ENCODE peak calls at places on chromosomes 3 and 15, in nine cellular contexts. One of them, this sample, is unnamed.

GRCh38 chr3:14274999-14275961 is 96.7 kb downstream of the LSM3 start:
- DNase-seq in foreskin fibroblast: no peak
- DNase-seq in ovary: no peak
- DNase-seq in epithelial cell of proximal tubule: no peak
- DNase-seq in nephron progenitor cell: no peak
- DNase-seq in OCI-LY7: peak
- DNase-seq in tibial nerve: no peak
- DNase-seq in WTC11: peak
- DNase-seq in astrocyte of the spinal cord: no peak
- DNase-seq in this sample: no peak

GRCh38 chr3:127375151-127375937 is 87.5 kb upstream of the PRR20G start:
- DNase-seq in nephron progenitor cell: no peak
- DNase-seq in WTC11: no peak
- DNase-seq in tibial nerve: no peak
- DNase-seq in ovary: no peak
- DNase-seq in astrocyte of the spinal cord: no peak
- DNase-seq in OCI-LY7: no peak
- DNase-seq in epithelial cell of proximal tubule: no peak
- DNase-seq in foreskin fibroblast: no peak
- DNase-seq in this sample: no peak

GRCh38 chr15:71713191-71713798 is 97.1 kb upstream of the NR2E3 start:
- DNase-seq in tibial nerve: no peak
- DNase-seq in astrocyte of the spinal cord: no peak
- DNase-seq in WTC11: no peak
- DNase-seq in epithelial cell of proximal tubule: no peak
- DNase-seq in nephron progenitor cell: no peak
- DNase-seq in foreskin fibroblast: no peak
- DNase-seq in OCI-LY7: no peak
- DNase-seq in ovary: no peak
- DNase-seq in this sample: no peak

GRCh38 chr15:63487076-63487757 is 17.2 kb upstream of the USP3 start:
- DNase-seq in tibial nerve: peak
- DNase-seq in WTC11: peak
- DNase-seq in nephron progenitor cell: peak
- DNase-seq in OCI-LY7: peak
- DNase-seq in foreskin fibroblast: no peak
- DNase-seq in astrocyte of the spinal cord: peak
- DNase-seq in epithelial cell of proximal tubule: no peak
- DNase-seq in ovary: peak
- DNase-seq in this sample: peak

GRCh38 chr3:43117257-43117656 is 11.4 kb upstream of the POMGNT2 start:
- DNase-seq in nephron progenitor cell: no peak
- DNase-seq in tibial nerve: no peak
- DNase-seq in ovary: no peak
- DNase-seq in OCI-LY7: no peak
- DNase-seq in WTC11: no peak
- DNase-seq in foreskin fibroblast: no peak
- DNase-seq in epithelial cell of proximal tubule: no peak
- DNase-seq in astrocyte of the spinal cord: no peak
- DNase-seq in this sample: no peak

GRCh38 chr15:40857601-40858351 is 13.9 kb downstream of the SPINT1 start:
- DNase-seq in foreskin fibroblast: peak
- DNase-seq in astrocyte of the spinal cord: peak
- DNase-seq in tibial nerve: peak
- DNase-seq in epithelial cell of proximal tubule: no peak
- DNase-seq in OCI-LY7: peak
- DNase-seq in ovary: peak
- DNase-seq in WTC11: peak
- DNase-seq in nephron progenitor cell: peak
- DNase-seq in this sample: no peak

GRCh38 chr3:185865277-185865676 is 40.4 kb upstream of the IGF2BP2 start:
- DNase-seq in tibial nerve: no peak
- DNase-seq in OCI-LY7: no peak
- DNase-seq in foreskin fibroblast: no peak
- DNase-seq in epithelial cell of proximal tubule: no peak
- DNase-seq in nephron progenitor cell: no peak
- DNase-seq in ovary: no peak
- DNase-seq in WTC11: no peak
- DNase-seq in astrocyte of the spinal cord: no peak
- DNase-seq in this sample: no peak

GRCh38 chr15:55168350-55168974 is 28.3 kb downstream of the RSL24D1 start:
- DNase-seq in OCI-LY7: peak
- DNase-seq in nephron progenitor cell: peak
- DNase-seq in WTC11: peak
- DNase-seq in foreskin fibroblast: peak
- DNase-seq in tibial nerve: no peak
- DNase-seq in ovary: peak
- DNase-seq in astrocyte of the spinal cord: peak
- DNase-seq in epithelial cell of proximal tubule: peak
- DNase-seq in this sample: no peak

GRCh38 chr15:31228980-31229826 is 97.4 kb upstream of the KLF13 start:
- DNase-seq in tibial nerve: no peak
- DNase-seq in nephron progenitor cell: no peak
- DNase-seq in OCI-LY7: peak
- DNase-seq in ovary: no peak
- DNase-seq in astrocyte of the spinal cord: no peak
- DNase-seq in foreskin fibroblast: no peak
- DNase-seq in WTC11: peak
- DNase-seq in epithelial cell of proximal tubule: no peak
- DNase-seq in this sample: no peak

GRCh38 chr15:27025411-27026051 is 54.5 kb downstream of the GABRG3 start:
- DNase-seq in foreskin fibroblast: no peak
- DNase-seq in WTC11: no peak
- DNase-seq in epithelial cell of proximal tubule: no peak
- DNase-seq in tibial nerve: no peak
- DNase-seq in astrocyte of the spinal cord: no peak
- DNase-seq in nephron progenitor cell: no peak
- DNase-seq in OCI-LY7: no peak
- DNase-seq in ovary: no peak
- DNase-seq in this sample: no peak

GRCh38 chr3:43618142-43618541 is 3.7 kb downstream of the ANO10 start:
- DNase-seq in epithelial cell of proximal tubule: no peak
- DNase-seq in astrocyte of the spinal cord: no peak
- DNase-seq in nephron progenitor cell: no peak
- DNase-seq in ovary: no peak
- DNase-seq in tibial nerve: no peak
- DNase-seq in OCI-LY7: no peak
- DNase-seq in foreskin fibroblast: no peak
- DNase-seq in WTC11: no peak
- DNase-seq in this sample: no peak

GRCh38 chr3:16467368-16467767 is 46.1 kb downstream of the RFTN1 start:
- DNase-seq in ovary: no peak
- DNase-seq in nephron progenitor cell: no peak
- DNase-seq in foreskin fibroblast: no peak
- DNase-seq in WTC11: no peak
- DNase-seq in astrocyte of the spinal cord: no peak
- DNase-seq in epithelial cell of proximal tubule: no peak
- DNase-seq in tibial nerve: no peak
- DNase-seq in OCI-LY7: no peak
- DNase-seq in this sample: no peak

GRCh38 chr3:133833880-133834620 is 28.4 kb downstream of the SRPRB start:
- DNase-seq in astrocyte of the spinal cord: no peak
- DNase-seq in foreskin fibroblast: no peak
- DNase-seq in WTC11: no peak
- DNase-seq in OCI-LY7: no peak
- DNase-seq in nephron progenitor cell: no peak
- DNase-seq in ovary: no peak
- DNase-seq in epithelial cell of proximal tubule: no peak
- DNase-seq in tibial nerve: no peak
- DNase-seq in this sample: no peak

GRCh38 chr15:48242531-48242930 is 36.4 kb downstream of the SLC12A1 start:
- DNase-seq in nephron progenitor cell: no peak
- DNase-seq in foreskin fibroblast: no peak
- DNase-seq in epithelial cell of proximal tubule: no peak
- DNase-seq in WTC11: no peak
- DNase-seq in ovary: no peak
- DNase-seq in astrocyte of the spinal cord: no peak
- DNase-seq in tibial nerve: no peak
- DNase-seq in OCI-LY7: no peak
- DNase-seq in this sample: no peak

GRCh38 chr3:64306745-64307144 is 81.5 kb upstream of the PRICKLE2 start:
- DNase-seq in ovary: peak
- DNase-seq in epithelial cell of proximal tubule: no peak
- DNase-seq in WTC11: no peak
- DNase-seq in OCI-LY7: no peak
- DNase-seq in astrocyte of the spinal cord: no peak
- DNase-seq in tibial nerve: no peak
- DNase-seq in foreskin fibroblast: no peak
- DNase-seq in nephron progenitor cell: no peak
- DNase-seq in this sample: no peak

GRCh38 chr3:11131371-11131770 is 22.9 kb upstream of the HRH1 start:
- DNase-seq in foreskin fibroblast: no peak
- DNase-seq in WTC11: no peak
- DNase-seq in ovary: no peak
- DNase-seq in epithelial cell of proximal tubule: peak
- DNase-seq in astrocyte of the spinal cord: peak
- DNase-seq in tibial nerve: no peak
- DNase-seq in OCI-LY7: no peak
- DNase-seq in nephron progenitor cell: no peak
- DNase-seq in this sample: no peak

GRCh38 chr15:66943456-66944095 is 121.8 kb upstream of the SMAD3 start:
- DNase-seq in foreskin fibroblast: no peak
- DNase-seq in ovary: no peak
- DNase-seq in nephron progenitor cell: no peak
- DNase-seq in OCI-LY7: peak
- DNase-seq in epithelial cell of proximal tubule: no peak
- DNase-seq in astrocyte of the spinal cord: no peak
- DNase-seq in tibial nerve: no peak
- DNase-seq in WTC11: no peak
- DNase-seq in this sample: no peak

GRCh38 chr3:27312044-27312668 is 57.0 kb downstream of the NEK10 start:
- DNase-seq in astrocyte of the spinal cord: peak
- DNase-seq in foreskin fibroblast: peak
- DNase-seq in nephron progenitor cell: peak
- DNase-seq in tibial nerve: no peak
- DNase-seq in ovary: no peak
- DNase-seq in WTC11: no peak
- DNase-seq in OCI-LY7: peak
- DNase-seq in epithelial cell of proximal tubule: peak
- DNase-seq in this sample: no peak

DNA sequence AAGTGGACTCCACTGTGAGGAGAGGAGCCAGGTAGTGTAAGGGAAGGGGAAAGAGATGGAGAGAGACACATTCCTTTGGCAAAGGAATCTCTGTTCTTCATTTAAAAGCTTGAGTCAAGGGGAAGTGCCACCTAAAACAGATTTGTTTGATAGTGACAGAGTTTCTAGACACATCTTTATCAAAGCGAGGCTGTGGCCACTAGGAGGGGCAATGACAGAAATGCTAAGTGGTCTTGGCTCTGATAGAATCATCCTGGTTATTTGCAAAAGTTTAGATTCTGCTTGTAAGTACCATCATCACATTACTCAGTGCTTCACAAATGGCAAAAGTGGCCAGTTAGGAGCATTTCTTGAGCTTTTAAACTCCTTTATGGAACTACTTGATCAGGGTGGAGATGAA is 261.4 kb downstream of the CNTN3 start:
- DNase-seq in foreskin fibroblast: no peak
- DNase-seq in tibial nerve: no peak
- DNase-seq in astrocyte of the spinal cord: no peak
- DNase-seq in nephron progenitor cell: no peak
- DNase-seq in ovary: no peak
- DNase-seq in OCI-LY7: no peak
- DNase-seq in WTC11: peak
- DNase-seq in epithelial cell of proximal tubule: no peak
- DNase-seq in this sample: no peak
- TF ChIP-seq CTCF in foreskin fibroblast: no peak
- TF ChIP-seq CTCF in tibial nerve: no peak
- TF ChIP-seq CTCF in astrocyte of the spinal cord: no peak
- TF ChIP-seq CTCF in nephron progenitor cell: peak
- TF ChIP-seq CTCF in ovary: no peak
- TF ChIP-seq CTCF in OCI-LY7: peak
- TF ChIP-seq CTCF in WTC11: peak
- TF ChIP-seq CTCF in epithelial cell of proximal tubule: peak
- TF ChIP-seq CTCF in this sample: no peak

GRCh38 chr3:140219923-140220452 is 285.0 kb downstream of the CLSTN2 start:
- DNase-seq in tibial nerve: no peak
- DNase-seq in astrocyte of the spinal cord: no peak
- DNase-seq in WTC11: peak
- DNase-seq in OCI-LY7: no peak
- DNase-seq in nephron progenitor cell: no peak
- DNase-seq in epithelial cell of proximal tubule: no peak
- DNase-seq in ovary: no peak
- DNase-seq in foreskin fibroblast: no peak
- DNase-seq in this sample: no peak
- TF ChIP-seq CTCF in tibial nerve: no peak
- TF ChIP-seq CTCF in astrocyte of the spinal cord: peak
- TF ChIP-seq CTCF in WTC11: no peak
- TF ChIP-seq CTCF in OCI-LY7: peak
- TF ChIP-seq CTCF in nephron progenitor cell: no peak
- TF ChIP-seq CTCF in epithelial cell of proximal tubule: peak
- TF ChIP-seq CTCF in ovary: no peak
- TF ChIP-seq CTCF in foreskin fibroblast: no peak
- TF ChIP-seq CTCF in this sample: peak

DNA sequence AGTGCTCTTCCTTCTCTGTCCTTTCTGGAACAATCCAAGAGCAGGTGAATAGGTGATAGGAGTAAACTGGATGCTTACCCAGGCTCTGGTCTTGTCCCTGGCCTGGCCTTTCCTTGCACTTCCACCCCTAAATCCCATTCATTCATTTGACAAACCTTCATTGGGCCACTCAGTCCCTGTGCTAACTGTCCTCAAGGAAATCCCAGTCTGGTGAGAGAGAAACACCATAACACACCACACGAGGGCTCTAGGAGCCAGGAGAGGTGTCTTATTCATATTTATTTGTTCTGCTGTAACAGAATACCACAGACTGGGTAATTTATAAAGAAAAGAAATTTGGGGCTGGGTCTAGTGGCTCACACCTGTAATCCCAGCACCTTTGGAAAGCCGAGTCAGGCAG is 22.8 kb downstream of the EFCC1 start:
- DNase-seq in tibial nerve: no peak
- DNase-seq in OCI-LY7: peak
- DNase-seq in nephron progenitor cell: no peak
- DNase-seq in WTC11: no peak
- DNase-seq in epithelial cell of proximal tubule: peak
- DNase-seq in foreskin fibroblast: no peak
- DNase-seq in ovary: no peak
- DNase-seq in astrocyte of the spinal cord: no peak
- DNase-seq in this sample: no peak
- TF ChIP-seq CTCF in tibial nerve: no peak
- TF ChIP-seq CTCF in OCI-LY7: peak
- TF ChIP-seq CTCF in nephron progenitor cell: no peak
- TF ChIP-seq CTCF in WTC11: no peak
- TF ChIP-seq CTCF in epithelial cell of proximal tubule: peak
- TF ChIP-seq CTCF in foreskin fibroblast: no peak
- TF ChIP-seq CTCF in ovary: no peak
- TF ChIP-seq CTCF in astrocyte of the spinal cord: peak
- TF ChIP-seq CTCF in this sample: peak

GRCh38 chr3:195168009-195168759 is 102.8 kb downstream of the XXYLT1 start:
- DNase-seq in ovary: no peak
- DNase-seq in WTC11: no peak
- DNase-seq in tibial nerve: no peak
- DNase-seq in OCI-LY7: no peak
- DNase-seq in foreskin fibroblast: no peak
- DNase-seq in epithelial cell of proximal tubule: no peak
- DNase-seq in astrocyte of the spinal cord: no peak
- DNase-seq in nephron progenitor cell: no peak
- DNase-seq in this sample: no peak
- TF ChIP-seq CTCF in ovary: no peak
- TF ChIP-seq CTCF in WTC11: no peak
- TF ChIP-seq CTCF in tibial nerve: no peak
- TF ChIP-seq CTCF in OCI-LY7: no peak
- TF ChIP-seq CTCF in foreskin fibroblast: no peak
- TF ChIP-seq CTCF in epithelial cell of proximal tubule: no peak
- TF ChIP-seq CTCF in astrocyte of the spinal cord: no peak
- TF ChIP-seq CTCF in nephron progenitor cell: no peak
- TF ChIP-seq CTCF in this sample: no peak

GRCh38 chr15:85865070-85865684 is 70.5 kb upstream of the KLHL25 start:
- DNase-seq in WTC11: peak
- DNase-seq in ovary: no peak
- DNase-seq in nephron progenitor cell: peak
- DNase-seq in epithelial cell of proximal tubule: no peak
- DNase-seq in foreskin fibroblast: peak
- DNase-seq in astrocyte of the spinal cord: peak
- DNase-seq in tibial nerve: no peak
- DNase-seq in OCI-LY7: peak
- DNase-seq in this sample: no peak
- TF ChIP-seq CTCF in WTC11: peak
- TF ChIP-seq CTCF in ovary: no peak
- TF ChIP-seq CTCF in nephron progenitor cell: peak
- TF ChIP-seq CTCF in epithelial cell of proximal tubule: peak
- TF ChIP-seq CTCF in foreskin fibroblast: peak
- TF ChIP-seq CTCF in astrocyte of the spinal cord: peak
- TF ChIP-seq CTCF in tibial nerve: peak
- TF ChIP-seq CTCF in OCI-LY7: peak
- TF ChIP-seq CTCF in this sample: peak